ENCODE peak calls at places on chromosomes 2 and 18, in nine cellular contexts. M is nephron progenitor cell, Z is endodermal cell, R is GM12865, X is colonic mucosa, T is spleen, G is RWPE1, K is hepatocyte, H is GM23338. Q is an unnamed sample.

GRCh38 chr18:63366991-63367240 is at the start of gene KDSR:
- DNase-seq in K (no peak), G (no peak), Z (no peak), H (no peak), T (no peak), X (no peak), M (no peak), R (no peak), Q (no peak)

GRCh38 chr2:222577341-222577740 is 78.6 kb downstream of the FARSB start:
- DNase-seq in G (no peak), T (no peak), Z (no peak), H (peak; percentile 22), M (no peak), R (no peak), K (no peak), X (no peak), Q (no peak)

GRCh38 chr2:60633615-60634014 is 80.2 kb upstream of the BCL11A start:
- DNase-seq in H (no peak), Z (peak; percentile 65), M (no peak), X (no peak), G (no peak), R (no peak), K (no peak), T (no peak), Q (no peak)

GRCh38 chr2:118224888-118225264 is 136.6 kb downstream of the INSIG2 start:
- DNase-seq in R (peak; percentile 19), K (no peak), H (peak; percentile 72), Z (peak; percentile 78), G (no peak), X (no peak), M (no peak), T (no peak), Q (peak; percentile 58)

GRCh38 chr18:12271376-12272235 is 17.4 kb downstream of the CIDEA start:
- DNase-seq in K (peak; percentile 91), R (peak; percentile 70), M (peak; percentile 77), Z (peak; percentile 93), G (peak; percentile 85), H (peak; percentile 91), X (peak; percentile 81), T (no peak), Q (peak; percentile 86)

GRCh38 chr2:190537765-190538164 is 3.2 kb upstream of the NEMP2 start:
- DNase-seq in T (no peak), X (no peak), H (no peak), G (no peak), R (no peak), M (no peak), K (no peak), Z (no peak), Q (no peak)

GRCh38 chr18:79611040-79611681 is 68.4 kb upstream of the CTDP1 start:
- DNase-seq in R (no peak), M (no peak), G (peak; percentile 76), H (peak; percentile 37), T (peak; percentile 49), Z (peak; percentile 93), K (peak; percentile 78), X (no peak), Q (no peak)

GRCh38 chr2:178241852-178242551 is 47.7 kb downstream of the OSBPL6 start:
- DNase-seq in K (peak; percentile 61), H (peak; percentile 35), Z (no peak), G (peak; percentile 77), M (peak; percentile 12), X (peak; percentile 54), T (no peak), R (no peak), Q (no peak)

GRCh38 chr2:76050196-76050595 is 339.5 kb upstream of the GCFC2 start:
- DNase-seq in G (no peak), Z (peak; percentile 50), H (peak; percentile 41), R (no peak), T (no peak), K (no peak), X (no peak), M (no peak), Q (no peak)

GRCh38 chr2:82355622-82356021 is 2051.1 kb upstream of the LRRTM1 start:
- DNase-seq in R (no peak), K (no peak), M (no peak), H (no peak), G (no peak), T (no peak), Z (no peak), X (no peak), Q (no peak)

GRCh38 chr2:127649100-127649611 is 3.2 kb downstream of the GPR17 start:
- DNase-seq in M (no peak), R (no peak), G (no peak), Z (no peak), X (no peak), T (peak; percentile 80), K (no peak), H (no peak), Q (no peak)

GRCh38 chr2:190359896-190360376 is 16.5 kb downstream of the INPP1 start:
- DNase-seq in Z (peak; percentile 53), T (no peak), H (peak; percentile 21), X (peak; percentile 46), G (peak; percentile 30), M (no peak), R (peak; percentile 65), K (no peak), Q (peak; percentile 37)

GRCh38 chr2:69509011-69509749 is 71.9 kb upstream of the NFU1 start:
- DNase-seq in G (no peak), K (no peak), X (peak; percentile 38), H (no peak), R (no peak), Z (no peak), T (no peak), M (no peak), Q (no peak)

GRCh38 chr2:54613794-54614257 is 109.6 kb upstream of the EML6 start:
- DNase-seq in H (no peak), M (no peak), R (no peak), K (no peak), G (peak; percentile 8), Z (no peak), X (no peak), T (no peak), Q (no peak)

GRCh38 chr2:90645-91312 is 44.5 kb upstream of the FAM110C start:
- DNase-seq in K (no peak), T (no peak), R (no peak), H (no peak), Z (no peak), M (no peak), G (no peak), X (no peak), Q (no peak)

GRCh38 chr2:43104763-43105162 is 121.6 kb downstream of the ZFP36L2 start:
- DNase-seq in Z (peak; percentile 53), M (no peak), G (no peak), K (no peak), R (no peak), H (no peak), T (no peak), X (no peak), Q (no peak)

GRCh38 chr18:61608306-61608705 is 275.1 kb downstream of the CDH20 start:
- DNase-seq in T (no peak), Z (no peak), R (no peak), G (no peak), X (no peak), K (no peak), M (no peak), H (no peak), Q (no peak)

GRCh38 chr2:206084468-206084869 is 1.5 kb downstream of the INO80D start:
- DNase-seq in K (peak; percentile 58), Z (peak; percentile 90), M (peak; percentile 64), G (peak; percentile 68), T (peak; percentile 78), R (peak; percentile 24), H (peak; percentile 91), X (peak; percentile 78), Q (peak; percentile 26)

DNA sequence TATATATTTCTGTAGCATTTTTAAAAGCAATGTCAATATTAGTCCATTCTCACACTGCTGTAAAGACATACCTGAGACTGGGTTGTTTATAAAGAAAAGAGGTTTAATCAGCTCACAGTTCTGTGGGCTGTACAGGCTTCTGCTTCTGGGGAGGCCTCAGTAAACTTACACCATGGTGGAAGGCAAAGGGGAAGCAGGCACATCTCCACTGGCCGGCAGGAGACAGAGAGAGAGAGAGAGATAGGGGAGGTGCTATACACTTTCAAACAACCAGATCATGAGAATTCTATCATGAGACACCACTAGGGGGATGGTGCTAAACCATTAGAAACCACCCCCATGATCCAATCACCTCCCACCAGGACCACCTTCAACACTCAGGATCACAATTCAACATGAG is 43.1 kb downstream of the CHMP3 start:
- DNase-seq in H (peak; percentile 9), K (no peak), Z (no peak), M (no peak), T (no peak), X (no peak), G (no peak), R (no peak), Q (no peak)
- TF ChIP-seq CTCF in H (peak; percentile 14), K (no peak), Z (peak; percentile 45), M (no peak), T (no peak), X (no peak), G (no peak), R (no peak), Q (no peak)

GRCh38 chr2:16553222-16553621 is 112.4 kb downstream of the CYRIA start:
- DNase-seq in Z (peak; percentile 74), T (no peak), R (peak; percentile 43), M (peak; percentile 27), X (peak; percentile 32), G (peak; percentile 15), K (peak; percentile 68), H (peak; percentile 77), Q (peak; percentile 12)
- TF ChIP-seq CTCF in Z (peak; percentile 89), T (peak; percentile 51), R (peak; percentile 47), M (peak; percentile 65), X (peak; percentile 48), G (peak; percentile 24), K (peak; percentile 56), H (peak; percentile 86), Q (no peak)

GRCh38 chr2:187453078-187453641 is 5.1 kb upstream of the CALCRL start:
- DNase-seq in K (peak; percentile 14), R (peak; percentile 32), H (peak; percentile 65), G (peak; percentile 13), Z (no peak), X (no peak), T (no peak), M (no peak), Q (peak; percentile 4)
- TF ChIP-seq CTCF in K (peak; percentile 78), R (peak; percentile 19), H (peak; percentile 79), G (peak; percentile 29), Z (peak; percentile 77), X (peak; percentile 17), T (peak; percentile 11), M (no peak), Q (no peak)

GRCh38 chr2:120204022-120204405 is 19.2 kb downstream of the TMEM185B start:
- DNase-seq in X (no peak), H (no peak), Z (peak; percentile 63), R (no peak), G (no peak), T (no peak), M (no peak), K (no peak), Q (no peak)
- TF ChIP-seq CTCF in X (no peak), H (no peak), Z (peak; percentile 61), R (no peak), G (no peak), T (no peak), M (no peak), K (no peak), Q (no peak)

GRCh38 chr18:34493566-34494358 is 216.3 kb upstream of the DTNA start:
- DNase-seq in R (peak; percentile 52), K (peak; percentile 79), G (no peak), X (no peak), T (peak; percentile 60), H (peak; percentile 83), Z (peak; percentile 81), M (peak; percentile 64), Q (peak; percentile 66)
- TF ChIP-seq CTCF in R (no peak), K (no peak), G (no peak), X (no peak), T (no peak), H (no peak), Z (no peak), M (no peak), Q (no peak)

Q was measured in GM20000.